ENCODE peak calls at places on chromosomes 13 and 19, in seven cellular contexts. J, W, Z, K, A, F and D are unnamed samples.

GRCh38 chr19:21082011-21082975 is at the start of gene ZNF714:
- DNase-seq in J (peak; percentile 83), W (peak; percentile 88), Z (peak; percentile 95), K (peak; percentile 75), A (peak; percentile 95), F (peak; percentile 76), D (peak; percentile 84)

GRCh38 chr13:40653558-40654318 is 12.7 kb downstream of the FOXO1 start:
- DNase-seq in J (no peak), W (no peak), Z (no peak), K (no peak), A (no peak), F (no peak), D (no peak)

GRCh38 chr13:21522847-21523246 is 63.7 kb upstream of the ZDHHC20 start:
- DNase-seq in J (no peak), W (no peak), Z (no peak), K (no peak), A (no peak), F (no peak), D (no peak)

GRCh38 chr13:75547917-75548316 is 1.7 kb upstream of the UCHL3 start:
- DNase-seq in J (no peak), W (no peak), Z (no peak), K (no peak), A (no peak), F (no peak), D (no peak)

GRCh38 chr19:3985643-3986259 is 488 bp upstream of the EEF2 start:
- DNase-seq in J (no peak), W (no peak), Z (no peak), K (no peak), A (no peak), F (no peak), D (peak; percentile 5)

GRCh38 chr19:50311723-50312635 is 17.2 kb downstream of the KCNC3 start:
- DNase-seq in J (peak; percentile 73), W (peak; percentile 84), Z (no peak), K (no peak), A (peak; percentile 77), F (no peak), D (peak; percentile 76)

GRCh38 chr13:27921961-27922910 is 2.4 kb downstream of the PDX1 start:
- DNase-seq in J (no peak), W (no peak), Z (no peak), K (no peak), A (no peak), F (no peak), D (no peak)

GRCh38 chr19:16336571-16336970 is 11.9 kb downstream of the KLF2 start:
- DNase-seq in J (no peak), W (no peak), Z (no peak), K (no peak), A (no peak), F (no peak), D (no peak)

GRCh38 chr19:37855098-37855497 is 51.3 kb downstream of the WDR87 start:
- DNase-seq in J (no peak), W (no peak), Z (no peak), K (peak; percentile 2), A (peak; percentile 43), F (no peak), D (no peak)

GRCh38 chr13:40980466-40980865 is 38.6 kb downstream of the ELF1 start:
- DNase-seq in J (no peak), W (no peak), Z (no peak), K (no peak), A (no peak), F (no peak), D (no peak)

GRCh38 chr19:9981406-9982260 is 28.7 kb downstream of the COL5A3 start:
- DNase-seq in J (no peak), W (no peak), Z (no peak), K (no peak), A (no peak), F (no peak), D (no peak)

GRCh38 chr13:43368003-43368402 is 344.6 kb downstream of the DNAJC15 start:
- DNase-seq in J (no peak), W (no peak), Z (no peak), K (no peak), A (no peak), F (no peak), D (no peak)